ENCODE peak calls at places on chromosome 4, in nine cellular contexts. J is IMR-90, R is bronchial epithelial cell, B is neural crest cell, Z is AG08396, O is astrocyte of the spinal cord, Q is uterus, S is T-helper 1 cell, U is GM13976. L is an unnamed sample.

GRCh38 chr4:89539797-89540711 is 232.5 kb upstream of the GPRIN3 start:
- DNase-seq in J (peak; percentile 21), R (no peak), B (no peak), Z (no peak), O (no peak), Q (no peak), S (no peak), U (no peak), L (peak; percentile 34)

GRCh38 chr4:831483-831805 is 5.5 kb upstream of the CPLX1 start:
- DNase-seq in J (no peak), R (no peak), B (no peak), Z (no peak), O (no peak), Q (no peak), S (no peak), U (no peak), L (no peak)

GRCh38 chr4:102387552-102388150 is 42.4 kb upstream of the SLC39A8 start:
- DNase-seq in J (no peak), R (peak; percentile 13), B (no peak), Z (no peak), O (no peak), Q (no peak), S (no peak), U (no peak), L (peak; percentile 8)

GRCh38 chr4:10535900-10536299 is 78.7 kb upstream of the ZNF518B start:
- DNase-seq in J (no peak), R (no peak), B (no peak), Z (no peak), O (no peak), Q (no peak), S (no peak), U (no peak), L (no peak)

GRCh38 chr4:89410687-89411086 is 103.1 kb upstream of the GPRIN3 start:
- DNase-seq in J (peak; percentile 52), R (peak; percentile 30), B (no peak), Z (peak; percentile 5), O (peak; percentile 32), Q (no peak), S (no peak), U (no peak), L (peak; percentile 43)

GRCh38 chr4:165906272-165906671 is 33.2 kb downstream of the TLL1 start:
- DNase-seq in J (no peak), R (no peak), B (no peak), Z (no peak), O (no peak), Q (no peak), S (no peak), U (no peak), L (peak; percentile 9)

GRCh38 chr4:12924728-12925320 is 559.3 kb downstream of the RAB28 start:
- DNase-seq in J (no peak), R (no peak), B (no peak), Z (no peak), O (no peak), Q (no peak), S (no peak), U (no peak), L (no peak)

GRCh38 chr4:43374352-43374751 is 481.8 kb downstream of the GRXCR1 start:
- DNase-seq in J (peak; percentile 4), R (no peak), B (no peak), Z (no peak), O (no peak), Q (no peak), S (no peak), U (no peak), L (no peak)

GRCh38 chr4:14336656-14337055 is 665.6 kb upstream of the CPEB2 start:
- DNase-seq in J (no peak), R (peak; percentile 71), B (no peak), Z (no peak), O (no peak), Q (no peak), S (no peak), U (no peak), L (no peak)

GRCh38 chr4:85779165-85779564 is 304.2 kb downstream of the ARHGAP24 start:
- DNase-seq in J (peak; percentile 62), R (no peak), B (no peak), Z (peak; percentile 18), O (peak; percentile 75), Q (no peak), S (no peak), U (no peak), L (peak; percentile 76)

GRCh38 chr4:181820518-181820917 is 422.7 kb upstream of the TENM3 start:
- DNase-seq in J (no peak), R (no peak), B (no peak), Z (no peak), O (peak; percentile 3), Q (no peak), S (no peak), U (no peak), L (no peak)

GRCh38 chr4:45030059-45030458 is 303.7 kb upstream of the GNPDA2 start:
- DNase-seq in J (no peak), R (no peak), B (no peak), Z (no peak), O (no peak), Q (no peak), S (no peak), U (no peak), L (no peak)

GRCh38 chr4:61805979-61806378 is 605.9 kb downstream of the ADGRL3 start:
- DNase-seq in J (no peak), R (peak; percentile 28), B (no peak), Z (no peak), O (peak; percentile 42), Q (no peak), S (no peak), U (no peak), L (peak; percentile 15)

GRCh38 chr4:67109276-67109675 is 436.0 kb downstream of the CENPC start:
- DNase-seq in J (no peak), R (no peak), B (no peak), Z (no peak), O (no peak), Q (no peak), S (no peak), U (no peak), L (no peak)

GRCh38 chr4:4784379-4784778 is 75.1 kb upstream of the MSX1 start:
- DNase-seq in J (no peak), R (no peak), B (no peak), Z (no peak), O (no peak), Q (no peak), S (no peak), U (no peak), L (no peak)

GRCh38 chr4:144178414-144178813 is 37.9 kb upstream of the GYPA start:
- DNase-seq in J (no peak), R (no peak), B (no peak), Z (no peak), O (no peak), Q (no peak), S (no peak), U (no peak), L (peak; percentile 15)

GRCh38 chr4:134862116-134862515 is 660.5 kb upstream of the PABPC4L start:
- DNase-seq in J (peak; percentile 1), R (peak; percentile 0), B (no peak), Z (peak; percentile 12), O (peak; percentile 25), Q (no peak), S (no peak), U (no peak), L (peak; percentile 5)

GRCh38 chr4:24856586-24856985 is 56.3 kb downstream of the CCDC149 start:
- DNase-seq in J (peak; percentile 67), R (no peak), B (no peak), Z (peak; percentile 53), O (peak; percentile 75), Q (no peak), S (no peak), U (peak; percentile 72), L (peak; percentile 46)

GRCh38 chr4:31539279-31540074 is 819.3 kb downstream of the PCDH7 start:
- DNase-seq in J (no peak), R (no peak), B (no peak), Z (no peak), O (peak; percentile 26), Q (no peak), S (no peak), U (no peak), L (no peak)

GRCh38 chr4:142913461-142914030 is 67.4 kb upstream of the INPP4B start:
- DNase-seq in J (peak; percentile 41), R (no peak), B (no peak), Z (no peak), O (peak; percentile 43), Q (no peak), S (no peak), U (no peak), L (no peak)

GRCh38 chr4:100189820-100190642 is at the start of gene DDIT4L:
- DNase-seq in J (peak; percentile 37), R (peak; percentile 10), B (peak; percentile 8), Z (peak; percentile 77), O (peak; percentile 36), Q (peak; percentile 24), S (no peak), U (peak; percentile 40), L (peak; percentile 54)